ENCODE peak calls at places on chromosomes 1 and 21, in ten cellular contexts. K, R, E, W, S, I, C, B, G and J are unnamed samples.

GRCh38 chr21:44957047-44957831 is 17.4 kb downstream of the SLX9 start:
- DNase-seq in K (no peak), R (no peak), E (no peak), W (no peak), S (no peak), I (no peak), C (no peak), B (no peak), G (no peak), J (no peak)

GRCh38 chr1:11525151-11525505 is 46.2 kb downstream of the DISP3 start:
- DNase-seq in K (no peak), R (no peak), E (no peak), W (no peak), S (no peak), I (no peak), C (no peak), B (no peak), G (no peak), J (no peak)

GRCh38 chr1:29974345-29974744 is 738.0 kb downstream of the PTPRU start:
- DNase-seq in K (peak), R (no peak), E (no peak), W (no peak), S (no peak), I (peak), C (peak), B (no peak), G (no peak), J (no peak)

GRCh38 chr1:162195567-162195966 is 126.1 kb downstream of the NOS1AP start:
- DNase-seq in K (no peak), R (no peak), E (no peak), W (no peak), S (no peak), I (no peak), C (no peak), B (no peak), G (no peak), J (no peak)

GRCh38 chr1:201317551-201317950 is 34.2 kb downstream of the PKP1 start:
- DNase-seq in K (no peak), R (no peak), E (no peak), W (no peak), S (no peak), I (no peak), C (no peak), B (no peak), G (no peak), J (no peak)

GRCh38 chr1:110612060-110612745 is 6.0 kb upstream of the KCNA2 start:
- DNase-seq in K (no peak), R (no peak), E (peak), W (no peak), S (no peak), I (no peak), C (no peak), B (no peak), G (peak), J (peak)

GRCh38 chr1:94672934-94673333 is 131.4 kb upstream of the F3 start:
- DNase-seq in K (no peak), R (no peak), E (no peak), W (no peak), S (no peak), I (no peak), C (peak), B (no peak), G (no peak), J (no peak)

GRCh38 chr21:21165063-21165645 is 166.9 kb downstream of the NCAM2 start:
- DNase-seq in K (no peak), R (no peak), E (no peak), W (no peak), S (no peak), I (peak), C (no peak), B (no peak), G (no peak), J (no peak)

GRCh38 chr1:11417162-11417561 is 61.8 kb upstream of the DISP3 start:
- DNase-seq in K (no peak), R (no peak), E (no peak), W (no peak), S (no peak), I (no peak), C (peak), B (no peak), G (no peak), J (no peak)

GRCh38 chr1:119587328-119587727 is 60.7 kb downstream of the ZNF697 start:
- DNase-seq in K (no peak), R (no peak), E (peak), W (no peak), S (no peak), I (peak), C (no peak), B (no peak), G (peak), J (peak)

GRCh38 chr1:19921310-19921709 is 2.1 kb downstream of the PLA2G2E start:
- DNase-seq in K (no peak), R (no peak), E (peak), W (no peak), S (no peak), I (no peak), C (no peak), B (no peak), G (peak), J (peak)

GRCh38 chr1:154751690-154752089 is 118.4 kb downstream of the KCNN3 start:
- DNase-seq in K (no peak), R (no peak), E (peak), W (no peak), S (no peak), I (no peak), C (no peak), B (peak), G (no peak), J (no peak)

GRCh38 chr1:30087465-30087864 is 635.9 kb downstream of the MATN1 start:
- DNase-seq in K (peak), R (no peak), E (peak), W (no peak), S (no peak), I (no peak), C (peak), B (no peak), G (no peak), J (no peak)